ENCODE peak calls at places on chromosome 15, in eight cellular contexts. W is foreskin fibroblast; X is ovary; J is CD8-positive, alpha-beta memory T cell; G is AG09309; Z is T-helper 2 cell; M is activated gamma-delta T cell treated with anti-CD3 and anti-CD28 coated beads, Interleukin-2, amount 50 U/mL, for 16 hours; R is amniotic epithelial cell. B is an unnamed sample.

GRCh38 chr15:101781927-101782326 is 21.4 kb upstream of the OR4F6 start:
- DNase-seq in W (no peak), X (no peak), J (no peak), G (no peak), Z (no peak), M (no peak), R (no peak), B (no peak)

GRCh38 chr15:50765202-50765967 is at the start of gene SPPL2A:
- DNase-seq in W (peak; percentile 87), X (peak; percentile 82), J (peak; percentile 75), G (peak; percentile 34), Z (peak; percentile 93), M (peak; percentile 69), R (peak; percentile 93), B (peak; percentile 39)

GRCh38 chr15:94793641-94794040 is 562.3 kb downstream of the MCTP2 start:
- DNase-seq in W (no peak), X (no peak), J (no peak), G (no peak), Z (no peak), M (no peak), R (no peak), B (no peak)

GRCh38 chr15:68658641-68659358 is 80.0 kb downstream of the CORO2B start:
- DNase-seq in W (no peak), X (no peak), J (no peak), G (no peak), Z (no peak), M (no peak), R (no peak), B (no peak)

GRCh38 chr15:74626336-74626735 is 10.7 kb downstream of the CLK3 start:
- DNase-seq in W (no peak), X (no peak), J (no peak), G (no peak), Z (no peak), M (no peak), R (no peak), B (no peak)

GRCh38 chr15:38612159-38612863 is 47.7 kb upstream of the RASGRP1 start:
- DNase-seq in W (no peak), X (no peak), J (no peak), G (no peak), Z (peak; percentile 78), M (no peak), R (no peak), B (no peak)

GRCh38 chr15:99427668-99428361 is 138.0 kb upstream of the MEF2A start:
- DNase-seq in W (no peak), X (peak; percentile 3), J (no peak), G (no peak), Z (no peak), M (no peak), R (no peak), B (no peak)

GRCh38 chr15:89341316-89342005 is 6.8 kb upstream of the POLG start:
- DNase-seq in W (no peak), X (no peak), J (no peak), G (no peak), Z (no peak), M (no peak), R (no peak), B (no peak)

GRCh38 chr15:85899927-85900326 is 105.2 kb upstream of the KLHL25 start:
- DNase-seq in W (no peak), X (no peak), J (no peak), G (no peak), Z (no peak), M (no peak), R (no peak), B (no peak)

GRCh38 chr15:92962914-92963313 is 62.8 kb downstream of the CHD2 start:
- DNase-seq in W (no peak), X (no peak), J (no peak), G (no peak), Z (no peak), M (no peak), R (no peak), B (no peak)

GRCh38 chr15:79418693-79419279 is 13.3 kb upstream of the MINAR1 start:
- DNase-seq in W (no peak), X (no peak), J (no peak), G (no peak), Z (no peak), M (no peak), R (no peak), B (no peak)

B was measured in HFF-Myc.